ENCODE peak calls at places on chromosomes 13 and 19, in six cellular contexts. D is foreskin fibroblast, K is IMR-90, X is left ventricle myocardium inferior, G is GM23338, A is ovary. F is an unnamed sample.

GRCh38 chr19:15631817-15632216 is 8.9 kb upstream of the CYP4F3 start:
- DNase-seq in D (no peak), K (no peak), X (no peak), G (peak), A (no peak), F (no peak)

GRCh38 chr19:3696660-3696995 is 3.6 kb downstream of the PIP5K1C start:
- DNase-seq in D (no peak), K (no peak), X (no peak), G (no peak), A (no peak), F (no peak)

GRCh38 chr19:39483141-39483540 is 2.5 kb downstream of the TIMM50 start:
- DNase-seq in D (no peak), K (no peak), X (no peak), G (no peak), A (no peak), F (no peak)

GRCh38 chr13:20969182-20969581 is 66.6 kb upstream of the XPO4 start:
- DNase-seq in D (peak), K (peak), X (no peak), G (no peak), A (no peak), F (no peak)

GRCh38 chr13:43074824-43075510 is 51.6 kb downstream of the DNAJC15 start:
- DNase-seq in D (no peak), K (no peak), X (no peak), G (no peak), A (no peak), F (no peak)

GRCh38 chr13:85828094-85828684 is 29.0 kb upstream of the SLITRK6 start:
- DNase-seq in D (no peak), K (peak), X (no peak), G (peak), A (no peak), F (no peak)

GRCh38 chr19:18158471-18158870 is 5.5 kb downstream of the PIK3R2 start:
- DNase-seq in D (no peak), K (no peak), X (no peak), G (no peak), A (no peak), F (no peak)

GRCh38 chr19:7480975-7481265 is 7.9 kb downstream of the PEX11G start:
- DNase-seq in D (no peak), K (no peak), X (no peak), G (no peak), A (no peak), F (no peak)

GRCh38 chr13:106917673-106918652 is 350.0 kb upstream of the ARGLU1 start:
- DNase-seq in D (peak), K (peak), X (peak), G (peak), A (peak), F (peak)

GRCh38 chr13:76968041-76968440 is 19.7 kb downstream of the ACOD1 start:
- DNase-seq in D (no peak), K (no peak), X (no peak), G (no peak), A (no peak), F (no peak)

GRCh38 chr13:96552523-96552922 is 441.8 kb downstream of the OXGR1 start:
- DNase-seq in D (no peak), K (no peak), X (no peak), G (no peak), A (no peak), F (no peak)

GRCh38 chr13:100301418-100301817 is 212.5 kb downstream of the PCCA start:
- DNase-seq in D (no peak), K (no peak), X (no peak), G (no peak), A (no peak), F (no peak)

GRCh38 chr13:38849316-38849715 is 141.3 kb downstream of the STOML3 start:
- DNase-seq in D (no peak), K (no peak), X (no peak), G (no peak), A (no peak), F (no peak)

GRCh38 chr13:20512042-20512683 is 13.5 kb downstream of the CRYL1 start:
- DNase-seq in D (no peak), K (no peak), X (no peak), G (peak), A (no peak), F (no peak)

GRCh38 chr13:110287031-110287828 is 19.7 kb downstream of the COL4A1 start:
- DNase-seq in D (no peak), K (no peak), X (no peak), G (no peak), A (no peak), F (no peak)

GRCh38 chr19:3343619-3344502 is 22.5 kb upstream of the NFIC start:
- DNase-seq in D (peak), K (peak), X (peak), G (peak), A (peak), F (peak)

GRCh38 chr13:52348983-52349780 is 56.8 kb downstream of the THSD1 start:
- DNase-seq in D (peak), K (peak), X (no peak), G (no peak), A (no peak), F (no peak)

GRCh38 chr19:5480427-5480836 is 25.2 kb downstream of the ZNRF4 start:
- DNase-seq in D (no peak), K (no peak), X (no peak), G (peak), A (peak), F (peak)

GRCh38 chr13:112014857-112015256 is 52.1 kb upstream of the SOX1 start:
- DNase-seq in D (no peak), K (peak), X (no peak), G (no peak), A (no peak), F (no peak)

GRCh38 chr13:79456051-79456450 is 24.9 kb upstream of the NDFIP2 start:
- DNase-seq in D (no peak), K (no peak), X (no peak), G (no peak), A (no peak), F (no peak)

GRCh38 chr13:38348890-38349289 is 761 bp upstream of the UFM1 start:
- DNase-seq in D (no peak), K (peak), X (no peak), G (no peak), A (peak), F (no peak)

GRCh38 chr13:24684600-24684998 is 4.4 kb downstream of the ATP12A start:
- DNase-seq in D (no peak), K (no peak), X (no peak), G (no peak), A (no peak), F (no peak)

GRCh38 chr19:35524181-35524838 is 3.8 kb downstream of the SBSN start:
- DNase-seq in D (no peak), K (no peak), X (no peak), G (peak), A (no peak), F (no peak)

GRCh38 chr13:95452376-95452775 is 100.1 kb upstream of the CLDN10 start:
- DNase-seq in D (no peak), K (no peak), X (no peak), G (no peak), A (no peak), F (no peak)

GRCh38 chr19:9786342-9786741 is 17.8 kb upstream of the ZNF846 start:
- DNase-seq in D (no peak), K (no peak), X (no peak), G (peak), A (peak), F (peak)
- H3K4me3 ChIP-seq in D (peak), K (peak), X (peak), G (peak), A (peak), F (peak)

GRCh38 chr19:46975918-46976782 is 43.5 kb upstream of the NPAS1 start:
- DNase-seq in D (peak), K (peak), X (peak), G (peak), A (peak), F (peak)

GRCh38 chr19:46977548-46977947 is 42.1 kb upstream of the NPAS1 start:
- DNase-seq in D (no peak), K (no peak), X (no peak), G (no peak), A (no peak), F (no peak)

GRCh38 chr19:46974181-46974580 is 45.5 kb upstream of the NPAS1 start:
- DNase-seq in D (no peak), K (no peak), X (no peak), G (no peak), A (no peak), F (no peak)

GRCh38 chr19:46976845-46977320 is 42.8 kb upstream of the NPAS1 start:
- DNase-seq in D (peak), K (peak), X (peak), G (peak), A (no peak), F (peak)

GRCh38 chr19:46975011-46975917 is 44.4 kb upstream of the NPAS1 start:
- DNase-seq in D (no peak), K (no peak), X (no peak), G (no peak), A (no peak), F (peak)
- H3K4me3 ChIP-seq in D (no peak), K (no peak), X (peak), G (no peak), A (no peak), F (no peak)

GRCh38 chr19:50817941-50818858 is 5.4 kb downstream of the KLK1 start:
- DNase-seq in D (peak), K (no peak), X (peak), G (peak), A (no peak), F (peak)
- H3K4me3 ChIP-seq in D (peak), K (peak), X (peak), G (peak), A (no peak), F (no peak)

GRCh38 chr19:1775951-1776605 is 22.8 kb downstream of the ONECUT3 start:
- DNase-seq in D (no peak), K (no peak), X (no peak), G (no peak), A (no peak), F (peak)

GRCh38 chr19:1779604-1779973 is 26.3 kb downstream of the ONECUT3 start:
- DNase-seq in D (no peak), K (no peak), X (no peak), G (no peak), A (no peak), F (no peak)

GRCh38 chr19:1774999-1775772 is 21.9 kb downstream of the ONECUT3 start:
- DNase-seq in D (no peak), K (no peak), X (no peak), G (peak), A (no peak), F (no peak)

GRCh38 chr19:1777149-1777548 is 23.8 kb downstream of the ONECUT3 start:
- DNase-seq in D (no peak), K (no peak), X (no peak), G (no peak), A (no peak), F (no peak)

GRCh38 chr19:1776606-1777147 is 23.4 kb downstream of the ONECUT3 start:
- DNase-seq in D (no peak), K (no peak), X (no peak), G (no peak), A (no peak), F (peak)
- H3K4me3 ChIP-seq in D (no peak), K (no peak), X (no peak), G (peak), A (no peak), F (no peak)

GRCh38 chr13:91145806-91146205 is 201.7 kb upstream of the MIR17HG start:
- DNase-seq in D (no peak), K (no peak), X (no peak), G (no peak), A (no peak), F (no peak)
- H3K4me3 ChIP-seq in D (no peak), K (no peak), X (no peak), G (no peak), A (no peak), F (no peak)

DNA sequence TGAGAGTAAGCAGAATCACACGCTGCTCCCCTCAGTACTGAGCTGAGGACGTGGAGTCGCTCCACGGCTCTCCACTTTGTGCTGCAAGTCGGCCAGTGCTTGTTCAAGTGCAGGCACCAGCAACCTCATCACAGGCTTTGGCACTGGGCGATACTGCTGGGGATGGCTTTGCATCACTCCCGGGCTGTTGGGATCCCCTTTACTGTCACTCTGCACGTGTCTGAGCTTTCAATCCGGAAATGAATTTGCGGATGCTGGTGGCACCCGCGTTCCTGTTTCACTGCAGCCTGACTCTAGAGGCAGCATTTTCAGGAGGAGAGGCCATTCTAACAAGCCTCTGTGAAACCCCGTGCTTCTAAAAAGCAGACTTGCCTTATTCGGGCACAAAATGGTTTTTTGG is 19.1 kb downstream of the SMARCA4 start:
- DNase-seq in D (no peak), K (no peak), X (no peak), G (no peak), A (no peak), F (peak)
- H3K4me3 ChIP-seq in D (no peak), K (no peak), X (no peak), G (no peak), A (no peak), F (no peak)

DNA sequence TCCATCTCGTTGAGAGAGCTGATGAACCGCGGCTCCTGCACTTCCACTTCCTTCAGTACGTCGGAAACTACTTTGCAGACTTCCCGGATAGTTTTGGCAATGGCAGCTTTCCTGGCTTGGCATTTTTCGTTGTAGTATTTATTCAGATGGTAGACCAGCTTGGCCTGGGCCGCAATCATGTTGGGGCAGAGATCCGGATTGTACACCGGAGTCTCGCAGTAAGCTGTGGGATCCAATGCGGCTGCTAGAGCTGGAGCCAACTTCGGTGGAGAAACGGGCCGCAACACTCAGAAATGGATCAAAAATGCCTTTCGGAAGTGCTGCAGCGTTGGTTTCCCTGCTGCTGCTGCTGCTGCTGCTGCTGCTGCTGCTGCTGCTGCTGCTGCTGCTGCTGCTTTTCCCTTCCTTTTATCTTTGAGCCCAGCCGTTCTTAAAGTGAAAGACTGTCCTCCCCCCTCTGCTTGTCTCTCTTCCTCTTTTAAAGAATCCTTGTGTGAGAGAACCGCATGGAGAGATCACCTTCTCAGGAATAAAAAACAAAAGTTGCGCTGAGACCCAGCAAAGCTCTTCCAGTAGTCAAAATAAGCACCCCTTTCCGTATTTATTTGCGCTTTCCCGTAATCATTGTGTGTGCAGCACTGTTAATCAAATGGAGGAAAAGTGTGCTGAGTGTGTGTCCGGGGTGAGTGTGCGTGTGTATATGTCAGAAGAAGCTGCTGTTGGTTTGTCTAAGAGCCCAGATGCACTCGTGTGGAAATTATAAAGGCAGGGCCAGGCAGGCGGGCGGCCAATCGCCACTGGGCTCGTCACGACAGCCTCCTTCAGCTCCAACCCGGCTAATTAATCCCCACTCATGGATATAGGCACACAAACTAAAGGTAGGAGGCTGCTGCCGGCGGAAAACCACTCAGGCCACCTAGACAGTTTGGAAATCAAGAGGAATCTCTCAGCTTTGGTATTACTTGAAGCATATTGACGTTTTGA is at the start of gene MAB21L1:
- DNase-seq in D (peak), K (peak), X (no peak), G (peak), A (peak), F (peak)
- H3K4me3 ChIP-seq in D (peak), K (peak), X (peak), G (peak), A (peak), F (peak)